ENCODE peak calls at places on chromosomes 12 and 14, in four cellular contexts. S is K562, O is fibroblast of lung, C is PC-9. N is an unnamed sample.

GRCh38 chr12:63013302-63013701 is 78.4 kb upstream of the PPM1H start:
- DNase-seq in S (no peak), O (no peak), C (no peak), N (no peak)

GRCh38 chr12:90945070-90945649 is 9.8 kb downstream of the CCER1 start:
- DNase-seq in S (peak), O (peak), C (peak), N (peak)

GRCh38 chr12:54398995-54399793 is 14.7 kb upstream of the ZNF385A start:
- DNase-seq in S (peak), O (peak), C (peak), N (peak)

GRCh38 chr14:56796259-56796658 is 14.0 kb downstream of the OTX2 start:
- DNase-seq in S (no peak), O (no peak), C (no peak), N (no peak)

GRCh38 chr12:113684053-113684907 is 212.6 kb upstream of the LHX5 start:
- DNase-seq in S (no peak), O (peak), C (no peak), N (no peak)

GRCh38 chr12:45290218-45290609 is 74.3 kb downstream of the ANO6 start:
- DNase-seq in S (no peak), O (peak), C (peak), N (no peak)

GRCh38 chr12:26853303-26854027 is 20.5 kb upstream of the ITPR2 start:
- DNase-seq in S (peak), O (peak), C (no peak), N (peak)

GRCh38 chr14:52051861-52052260 is 17.0 kb downstream of the NID2 start:
- DNase-seq in S (no peak), O (peak), C (no peak), N (no peak)

GRCh38 chr12:105706321-105706972 is 376.0 kb downstream of the C12orf75 start:
- DNase-seq in S (no peak), O (peak), C (peak), N (no peak)

GRCh38 chr12:100254876-100255275 is 12.0 kb downstream of the DEPDC4 start:
- DNase-seq in S (no peak), O (no peak), C (no peak), N (no peak)

GRCh38 chr12:126454581-126454980 is 1389.3 kb downstream of the AACS start:
- DNase-seq in S (no peak), O (peak), C (no peak), N (no peak)

GRCh38 chr14:60977848-60978247 is 3.0 kb downstream of the TRMT5 start:
- DNase-seq in S (no peak), O (no peak), C (peak), N (no peak)

GRCh38 chr14:84520711-84521338 is 1009.1 kb upstream of the FLRT2 start:
- DNase-seq in S (no peak), O (peak), C (no peak), N (no peak)

GRCh38 chr14:55724736-55725135 is 144.7 kb downstream of the KTN1 start:
- DNase-seq in S (no peak), O (no peak), C (no peak), N (no peak)

GRCh38 chr14:73935666-73936065 is 14.2 kb downstream of the FAM161B start:
- DNase-seq in S (no peak), O (no peak), C (no peak), N (peak)

GRCh38 chr14:31613188-31613587 is 52.0 kb downstream of the NUBPL start:
- DNase-seq in S (no peak), O (no peak), C (no peak), N (no peak)

GRCh38 chr12:50504798-50505385 is at the start of gene DIP2B:
- DNase-seq in S (peak), O (peak), C (peak), N (peak)

GRCh38 chr14:105526781-105527380 is 498 bp downstream of the TMEM121 start:
- DNase-seq in S (no peak), O (no peak), C (no peak), N (no peak)

GRCh38 chr12:26226629-26227375 is 31.4 kb downstream of the SSPN start:
- DNase-seq in S (no peak), O (peak), C (no peak), N (no peak)

GRCh38 chr14:68947802-68948201 is 31.3 kb downstream of the ACTN1 start:
- DNase-seq in S (no peak), O (no peak), C (no peak), N (no peak)

GRCh38 chr12:92438641-92439396 is 264.0 kb upstream of the PLEKHG7 start:
- DNase-seq in S (no peak), O (no peak), C (no peak), N (no peak)

GRCh38 chr12:131917711-131918306 is 11.3 kb upstream of the PUS1 start:
- DNase-seq in S (no peak), O (no peak), C (no peak), N (no peak)

GRCh38 chr12:27785882-27786570 is 6.0 kb upstream of the MANSC4 start:
- DNase-seq in S (no peak), O (peak), C (peak), N (no peak)

GRCh38 chr12:78181544-78182162 is 351.0 kb downstream of the NAV3 start:
- DNase-seq in S (peak), O (no peak), C (no peak), N (peak)

GRCh38 chr14:61812347-61813100 is 50.3 kb downstream of the SNAPC1 start:
- DNase-seq in S (no peak), O (peak), C (no peak), N (no peak)

GRCh38 chr12:19151298-19151697 is 21.8 kb downstream of the PLEKHA5 start:
- DNase-seq in S (no peak), O (peak), C (no peak), N (no peak)

GRCh38 chr12:48934312-48934706 is 9.0 kb upstream of the FKBP11 start:
- DNase-seq in S (peak), O (no peak), C (no peak), N (no peak)

GRCh38 chr14:59267046-59267445 is 78.6 kb downstream of the DAAM1 start:
- DNase-seq in S (no peak), O (peak), C (no peak), N (no peak)

GRCh38 chr14:20384321-20384720 is 29.0 kb downstream of the TEP1 start:
- DNase-seq in S (no peak), O (no peak), C (no peak), N (no peak)

GRCh38 chr14:78240567-78240966 is 70.4 kb downstream of the NRXN3 start:
- DNase-seq in S (no peak), O (no peak), C (no peak), N (no peak)
- H3K4me2 ChIP-seq in S (no peak), O (no peak), C (no peak), N (no peak)

GRCh38 chr14:91264151-91265150 is 19.9 kb upstream of the GPR68 start:
- DNase-seq in S (peak), O (no peak), C (no peak), N (no peak)
- H2AFZ ChIP-seq in S (peak), O (peak), C (no peak), N (no peak)

GRCh38 chr12:83763425-83763824 is 1076.7 kb downstream of the TMTC2 start:
- DNase-seq in S (no peak), O (peak), C (peak), N (no peak)
- H3K4me2 ChIP-seq in S (no peak), O (no peak), C (peak), N (no peak)

GRCh38 chr12:75672212-75672611 is 160.8 kb upstream of the KRR1 start:
- DNase-seq in S (no peak), O (peak), C (no peak), N (no peak)
- H2AFZ ChIP-seq in S (peak), O (no peak), C (no peak), N (no peak)